ENCODE peak calls at places on chromosomes 13 and 19, in five cellular contexts. Y is lung, S is psoas muscle, G is WTC11, V is left lung. E is an unnamed sample.

GRCh38 chr19:55642153-55643002 is 1.1 kb upstream of the ZNF581 start:
- DNase-seq in Y (no peak), S (no peak), G (peak), V (peak), E (no peak)

GRCh38 chr13:45875951-45876350 is 24.4 kb upstream of the SIAH3 start:
- DNase-seq in Y (no peak), S (no peak), G (no peak), V (no peak), E (no peak)

GRCh38 chr13:21872795-21873194 is 201.9 kb downstream of the FGF9 start:
- DNase-seq in Y (peak), S (no peak), G (no peak), V (no peak), E (peak)

GRCh38 chr19:45471116-45471865 is 3.5 kb downstream of the FOSB start:
- DNase-seq in Y (no peak), S (no peak), G (no peak), V (no peak), E (no peak)

GRCh38 chr19:39995794-39996193 is 1.1 kb upstream of the ZNF546 start:
- DNase-seq in Y (no peak), S (no peak), G (no peak), V (no peak), E (no peak)

GRCh38 chr13:25561842-25562241 is 190.1 kb downstream of the ATP8A2 start:
- DNase-seq in Y (no peak), S (no peak), G (no peak), V (no peak), E (no peak)

GRCh38 chr19:32666084-32666483 is 8.9 kb downstream of the ANKRD27 start:
- DNase-seq in Y (no peak), S (no peak), G (no peak), V (no peak), E (no peak)

GRCh38 chr13:23007430-23007829 is 173.3 kb upstream of the SGCG start:
- DNase-seq in Y (no peak), S (no peak), G (no peak), V (no peak), E (no peak)

GRCh38 chr13:96785986-96786385 is 208.3 kb downstream of the OXGR1 start:
- DNase-seq in Y (no peak), S (no peak), G (no peak), V (no peak), E (no peak)

GRCh38 chr13:111401755-111402154 is 81.3 kb downstream of the TEX29 start:
- DNase-seq in Y (no peak), S (no peak), G (no peak), V (peak), E (no peak)

GRCh38 chr13:63595811-63596210 is 2180.2 kb upstream of the PCDH20 start:
- DNase-seq in Y (no peak), S (no peak), G (no peak), V (peak), E (no peak)

GRCh38 chr19:6439743-6440142 is 6.2 kb upstream of the SLC25A41 start:
- DNase-seq in Y (no peak), S (no peak), G (no peak), V (no peak), E (no peak)

GRCh38 chr19:56983804-56984203 is 136.0 kb upstream of the USP29 start:
- DNase-seq in Y (no peak), S (no peak), G (no peak), V (no peak), E (no peak)

GRCh38 chr13:51148952-51149573 is 38.0 kb upstream of the C13orf42 start:
- DNase-seq in Y (no peak), S (no peak), G (peak), V (no peak), E (no peak)

GRCh38 chr19:48644839-48645651 is 942 bp downstream of the CA11 start:
- DNase-seq in Y (peak), S (peak), G (peak), V (peak), E (peak)

GRCh38 chr19:46718157-46718933 is 1.4 kb upstream of the PRKD2 start:
- DNase-seq in Y (no peak), S (no peak), G (peak), V (peak), E (no peak)

GRCh38 chr13:112693831-112694497 is 4.1 kb downstream of the ATP11A start:
- DNase-seq in Y (peak), S (no peak), G (peak), V (no peak), E (peak)

GRCh38 chr13:51451467-51452390 is 1.1 kb downstream of the INTS6 start:
- DNase-seq in Y (peak), S (peak), G (peak), V (peak), E (peak)

GRCh38 chr13:114041493-114041892 is 67.6 kb upstream of the C13orf46 start:
- DNase-seq in Y (no peak), S (no peak), G (no peak), V (no peak), E (no peak)

GRCh38 chr13:114045113-114045735 is 71.3 kb upstream of the C13orf46 start:
- DNase-seq in Y (no peak), S (no peak), G (no peak), V (no peak), E (no peak)

GRCh38 chr13:114042066-114042815 is 68.4 kb upstream of the C13orf46 start:
- DNase-seq in Y (no peak), S (no peak), G (no peak), V (no peak), E (no peak)

GRCh38 chr13:114044486-114044885 is 70.6 kb upstream of the C13orf46 start:
- DNase-seq in Y (no peak), S (peak), G (no peak), V (no peak), E (no peak)

GRCh38 chr13:114043421-114044053 is 69.7 kb upstream of the C13orf46 start:
- DNase-seq in Y (no peak), S (peak), G (no peak), V (no peak), E (peak)
- TF ChIP-seq CTCF in Y (no peak), S (peak), G (no peak), V (no peak), E (no peak)

DNA sequence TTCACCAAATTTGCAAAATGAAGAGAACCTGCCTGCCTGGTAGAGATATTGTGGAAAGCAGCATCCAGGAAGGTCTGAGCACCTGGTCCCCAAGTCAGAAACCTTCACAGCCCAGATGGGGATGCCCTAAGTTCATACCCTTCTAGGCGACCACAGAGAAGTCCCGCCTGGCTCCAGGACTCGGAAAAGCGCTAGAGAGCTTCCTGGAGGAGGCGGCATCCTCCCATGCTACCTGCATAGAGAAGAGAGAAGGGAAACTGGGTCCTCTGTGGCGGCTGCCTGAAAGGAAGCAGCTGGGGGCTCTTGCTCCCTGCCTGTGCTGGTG is 22.2 kb upstream of the ZNF30 start:
- DNase-seq in Y (no peak), S (no peak), G (no peak), V (no peak), E (no peak)
- TF ChIP-seq CTCF in Y (no peak), S (no peak), G (no peak), V (no peak), E (no peak)

GRCh38 chr19:31535691-31536460 is 186.6 kb upstream of the TSHZ3 start:
- DNase-seq in Y (no peak), S (no peak), G (no peak), V (no peak), E (no peak)

GRCh38 chr19:31541396-31541795 is 192.2 kb upstream of the TSHZ3 start:
- DNase-seq in Y (no peak), S (no peak), G (no peak), V (no peak), E (peak)

GRCh38 chr19:31538879-31539278 is 189.6 kb upstream of the TSHZ3 start:
- DNase-seq in Y (no peak), S (no peak), G (no peak), V (no peak), E (no peak)

GRCh38 chr19:31537136-31537535 is 187.9 kb upstream of the TSHZ3 start:
- DNase-seq in Y (no peak), S (no peak), G (no peak), V (no peak), E (no peak)

GRCh38 chr19:31539386-31539785 is 190.2 kb upstream of the TSHZ3 start:
- DNase-seq in Y (no peak), S (no peak), G (no peak), V (no peak), E (peak)
- TF ChIP-seq CTCF in Y (no peak), S (no peak), G (no peak), V (no peak), E (no peak)

GRCh38 chr19:38557205-38557799 is 60.5 kb downstream of the MAP4K1 start:
- DNase-seq in Y (no peak), S (peak), G (no peak), V (peak), E (no peak)

GRCh38 chr19:38554676-38555141 is 63.0 kb downstream of the MAP4K1 start:
- DNase-seq in Y (no peak), S (no peak), G (no peak), V (no peak), E (no peak)

GRCh38 chr19:38559428-38560401 is 58.0 kb downstream of the MAP4K1 start:
- DNase-seq in Y (no peak), S (peak), G (no peak), V (no peak), E (no peak)

GRCh38 chr19:38555200-38555599 is 62.6 kb downstream of the MAP4K1 start:
- DNase-seq in Y (no peak), S (no peak), G (no peak), V (no peak), E (no peak)

DNA sequence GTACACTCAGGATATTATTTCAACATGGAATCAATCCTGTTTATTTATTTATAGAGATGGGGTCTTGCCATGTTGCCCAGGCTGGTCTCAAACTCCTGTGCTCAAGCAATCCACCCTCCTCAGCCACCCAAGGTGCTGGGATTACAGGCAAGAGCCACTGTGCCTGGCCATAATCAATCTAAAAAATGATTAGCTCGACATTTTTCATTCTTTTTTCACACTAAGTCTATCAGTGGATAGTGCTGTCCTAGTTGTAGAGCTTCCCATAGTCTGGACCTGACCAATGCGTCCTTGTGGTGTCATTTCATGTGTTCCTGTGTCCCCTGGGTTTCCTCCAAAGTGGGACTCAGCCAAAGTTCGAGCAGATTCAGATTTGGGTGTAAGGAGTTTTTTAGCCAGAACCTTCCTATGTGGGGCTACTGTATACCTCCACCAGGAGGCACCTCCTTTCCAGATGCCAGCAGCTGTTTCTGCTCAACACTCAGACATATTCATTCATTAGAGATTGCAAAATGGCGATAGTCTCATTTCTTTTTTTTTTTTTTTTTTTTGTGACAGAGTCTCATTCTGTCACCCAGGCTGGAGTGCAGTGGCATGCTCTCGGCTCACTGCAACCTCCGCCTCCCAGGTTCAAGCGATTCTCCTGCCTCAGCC is 61.1 kb downstream of the MAP4K1 start:
- DNase-seq in Y (no peak), S (peak), G (no peak), V (peak), E (no peak)
- TF ChIP-seq CTCF in Y (no peak), S (no peak), G (no peak), V (no peak), E (no peak)

GRCh38 chr19:796692-797527 is at the start of gene PTBP1:
- DNase-seq in Y (peak), S (peak), G (peak), V (peak), E (peak)
- TF ChIP-seq CTCF in Y (no peak), S (no peak), G (no peak), V (no peak), E (no peak)

GRCh38 chr19:13314761-13315160 is 164.6 kb downstream of the IER2 start:
- DNase-seq in Y (no peak), S (no peak), G (no peak), V (no peak), E (no peak)

GRCh38 chr19:13315495-13315894 is 165.3 kb downstream of the IER2 start:
- DNase-seq in Y (no peak), S (no peak), G (no peak), V (no peak), E (no peak)

GRCh38 chr19:13318190-13318589 is 168.0 kb downstream of the IER2 start:
- DNase-seq in Y (no peak), S (no peak), G (no peak), V (no peak), E (no peak)
- TF ChIP-seq CTCF in Y (no peak), S (no peak), G (no peak), V (no peak), E (no peak)

GRCh38 chr13:35961002-35961401 is 170.2 kb downstream of the DCLK1 start:
- DNase-seq in Y (no peak), S (no peak), G (no peak), V (no peak), E (no peak)

GRCh38 chr13:35964764-35965163 is 166.4 kb downstream of the DCLK1 start:
- DNase-seq in Y (no peak), S (no peak), G (no peak), V (no peak), E (no peak)

GRCh38 chr13:35963982-35964665 is 167.1 kb downstream of the DCLK1 start:
- DNase-seq in Y (no peak), S (no peak), G (no peak), V (no peak), E (no peak)

GRCh38 chr13:35957996-35958395 is 173.2 kb downstream of the DCLK1 start:
- DNase-seq in Y (no peak), S (no peak), G (no peak), V (no peak), E (no peak)

DNA sequence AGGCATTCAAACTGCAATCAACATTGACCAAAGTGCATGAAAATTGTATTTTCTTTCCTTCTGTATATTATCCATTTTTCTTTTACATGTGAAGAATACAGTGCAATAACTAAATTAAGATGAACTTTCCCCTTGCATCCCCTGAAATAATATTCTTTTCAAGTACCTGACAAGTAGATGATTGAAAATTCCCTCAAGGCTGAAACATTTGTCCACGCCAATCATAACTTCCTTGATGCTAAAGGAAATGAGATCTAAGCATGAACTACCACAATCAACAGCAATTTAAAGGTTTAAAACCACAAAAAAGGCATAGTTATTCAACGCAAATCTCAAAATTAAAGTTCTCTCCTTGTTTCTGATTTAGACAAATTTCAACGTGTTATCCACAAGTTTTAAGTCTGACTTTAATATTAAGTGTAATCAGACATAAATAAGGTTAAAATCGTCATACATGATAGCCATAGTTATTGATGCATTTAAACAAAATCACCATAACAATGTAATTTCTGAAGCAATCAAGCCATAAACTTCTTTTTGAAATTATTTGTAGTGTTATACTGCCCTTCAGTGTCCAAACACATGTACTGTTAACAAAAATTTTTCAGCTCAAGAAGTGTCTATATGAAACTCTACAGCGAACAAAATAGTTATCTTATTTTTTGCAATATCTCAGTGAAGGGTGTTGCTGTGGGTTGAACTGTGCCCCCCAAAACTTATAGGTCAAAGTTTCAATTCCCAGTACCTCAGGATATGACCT is 169.5 kb downstream of the DCLK1 start:
- DNase-seq in Y (no peak), S (no peak), G (no peak), V (no peak), E (no peak)
- TF ChIP-seq CTCF in Y (no peak), S (no peak), G (no peak), V (no peak), E (no peak)

E was measured in lower leg skin.